ENCODE peak calls at places on chromosome 6, in four cellular contexts. H, X, U and F are unnamed samples.

GRCh38 chr6:116201538-116201937 is 52.3 kb downstream of the TSPYL4 start:
- DNase-seq in H (no peak), X (no peak), U (no peak), F (no peak)

GRCh38 chr6:130376921-130377320 is 11.1 kb downstream of the TMEM200A start:
- DNase-seq in H (no peak), X (no peak), U (no peak), F (no peak)

GRCh38 chr6:151241853-151242252 is 2.1 kb downstream of the AKAP12 start:
- DNase-seq in H (no peak), X (no peak), U (no peak), F (no peak)

GRCh38 chr6:17202526-17202925 is 78.6 kb upstream of the RBM24 start:
- DNase-seq in H (no peak), X (no peak), U (no peak), F (no peak)

GRCh38 chr6:47483853-47484546 is 6.4 kb downstream of the CD2AP start:
- DNase-seq in H (peak), X (no peak), U (no peak), F (no peak)

GRCh38 chr6:6748001-6748400 is 159.5 kb downstream of the LY86 start:
- DNase-seq in H (no peak), X (no peak), U (no peak), F (no peak)

GRCh38 chr6:13299909-13300308 is 28.4 kb downstream of the TBC1D7 start:
- DNase-seq in H (no peak), X (no peak), U (no peak), F (no peak)

GRCh38 chr6:53250761-53251672 is 97.7 kb downstream of the ELOVL5 start:
- DNase-seq in H (no peak), X (no peak), U (no peak), F (no peak)

GRCh38 chr6:142275146-142276006 is 26.4 kb upstream of the ADGRG6 start:
- DNase-seq in H (no peak), X (no peak), U (no peak), F (no peak)

GRCh38 chr6:74671558-74672025 is 534.3 kb downstream of the COL12A1 start:
- DNase-seq in H (peak), X (peak), U (no peak), F (no peak)

GRCh38 chr6:84568971-84569370 is 195.4 kb downstream of the TBX18 start:
- DNase-seq in H (peak), X (no peak), U (no peak), F (no peak)

GRCh38 chr6:139853302-139853992 is 479.0 kb upstream of the CITED2 start:
- DNase-seq in H (no peak), X (peak), U (no peak), F (no peak)

GRCh38 chr6:68468244-68468884 is 166.7 kb upstream of the ADGRB3 start:
- DNase-seq in H (no peak), X (no peak), U (peak), F (peak)

GRCh38 chr6:659716-660581 is 3.0 kb upstream of the HUS1B start:
- DNase-seq in H (peak), X (no peak), U (no peak), F (no peak)